ENCODE peak calls at places on chromosomes 5 and 9, in eight cellular contexts. One of them, this sample, is unnamed.

GRCh38 chr9:89760123-89760522 is 155.3 kb downstream of the GADD45G start:
- DNase-seq in stimulated activated naive B cell treated with anti-CD40 and anti-IgM and Interleukin-4, amounts not matched to agents 10 μg/mL and 1 μg/mL and 100 μg/mL, for 72 hours: no peak
- DNase-seq in HuH-7: no peak
- DNase-seq in MCF 10A: no peak
- DNase-seq in kidney tubule cell: no peak
- DNase-seq in fibroblast of pulmonary artery: no peak
- DNase-seq in DMS79: no peak
- DNase-seq in T47D: no peak
- DNase-seq in this sample: no peak

GRCh38 chr9:72149231-72149975 is at the start of gene GDA:
- DNase-seq in stimulated activated naive B cell treated with anti-CD40 and anti-IgM and Interleukin-4, amounts not matched to agents 10 μg/mL and 1 μg/mL and 100 μg/mL, for 72 hours: peak; percentile 11
- DNase-seq in kidney tubule cell: peak; percentile 55
- DNase-seq in DMS79: no peak
- DNase-seq in MCF 10A: peak; percentile 45
- DNase-seq in T47D: no peak
- DNase-seq in fibroblast of pulmonary artery: no peak
- DNase-seq in HuH-7: peak; percentile 53
- DNase-seq in this sample: peak; percentile 78

GRCh38 chr5:95238560-95239325 is 46.2 kb downstream of the MCTP1 start:
- DNase-seq in fibroblast of pulmonary artery: peak; percentile 37
- DNase-seq in kidney tubule cell: peak; percentile 11
- DNase-seq in HuH-7: no peak
- DNase-seq in stimulated activated naive B cell treated with anti-CD40 and anti-IgM and Interleukin-4, amounts not matched to agents 10 μg/mL and 1 μg/mL and 100 μg/mL, for 72 hours: no peak
- DNase-seq in DMS79: no peak
- DNase-seq in MCF 10A: peak; percentile 55
- DNase-seq in T47D: peak; percentile 51
- DNase-seq in this sample: peak; percentile 50

GRCh38 chr5:76402880-76403712 is at the start of gene IQGAP2:
- DNase-seq in kidney tubule cell: peak; percentile 64
- DNase-seq in T47D: peak; percentile 65
- DNase-seq in fibroblast of pulmonary artery: peak; percentile 52
- DNase-seq in stimulated activated naive B cell treated with anti-CD40 and anti-IgM and Interleukin-4, amounts not matched to agents 10 μg/mL and 1 μg/mL and 100 μg/mL, for 72 hours: peak; percentile 84
- DNase-seq in DMS79: no peak
- DNase-seq in HuH-7: peak; percentile 87
- DNase-seq in MCF 10A: peak; percentile 67
- DNase-seq in this sample: peak; percentile 83

GRCh38 chr5:60325870-60326269 is 374.1 kb downstream of the DEPDC1B start:
- DNase-seq in T47D: no peak
- DNase-seq in fibroblast of pulmonary artery: no peak
- DNase-seq in HuH-7: no peak
- DNase-seq in stimulated activated naive B cell treated with anti-CD40 and anti-IgM and Interleukin-4, amounts not matched to agents 10 μg/mL and 1 μg/mL and 100 μg/mL, for 72 hours: no peak
- DNase-seq in kidney tubule cell: no peak
- DNase-seq in MCF 10A: no peak
- DNase-seq in DMS79: no peak
- DNase-seq in this sample: no peak

GRCh38 chr9:16426716-16427115 is 443.8 kb downstream of the BNC2 start:
- DNase-seq in stimulated activated naive B cell treated with anti-CD40 and anti-IgM and Interleukin-4, amounts not matched to agents 10 μg/mL and 1 μg/mL and 100 μg/mL, for 72 hours: no peak
- DNase-seq in T47D: no peak
- DNase-seq in MCF 10A: no peak
- DNase-seq in fibroblast of pulmonary artery: no peak
- DNase-seq in DMS79: no peak
- DNase-seq in HuH-7: no peak
- DNase-seq in kidney tubule cell: no peak
- DNase-seq in this sample: no peak

GRCh38 chr9:19998153-19998552 is 209.3 kb upstream of the SLC24A2 start:
- DNase-seq in T47D: no peak
- DNase-seq in HuH-7: no peak
- DNase-seq in DMS79: no peak
- DNase-seq in kidney tubule cell: peak; percentile 83
- DNase-seq in stimulated activated naive B cell treated with anti-CD40 and anti-IgM and Interleukin-4, amounts not matched to agents 10 μg/mL and 1 μg/mL and 100 μg/mL, for 72 hours: no peak
- DNase-seq in fibroblast of pulmonary artery: peak; percentile 60
- DNase-seq in MCF 10A: no peak
- DNase-seq in this sample: peak; percentile 24

GRCh38 chr5:172715421-172715780 is 55.6 kb downstream of the DUSP1 start:
- DNase-seq in DMS79: no peak
- DNase-seq in fibroblast of pulmonary artery: no peak
- DNase-seq in T47D: no peak
- DNase-seq in kidney tubule cell: no peak
- DNase-seq in MCF 10A: no peak
- DNase-seq in HuH-7: no peak
- DNase-seq in stimulated activated naive B cell treated with anti-CD40 and anti-IgM and Interleukin-4, amounts not matched to agents 10 μg/mL and 1 μg/mL and 100 μg/mL, for 72 hours: no peak
- DNase-seq in this sample: no peak

GRCh38 chr9:137619240-137620090 is 660 bp downstream of the EHMT1 start:
- DNase-seq in fibroblast of pulmonary artery: peak; percentile 57
- DNase-seq in DMS79: peak; percentile 26
- DNase-seq in kidney tubule cell: peak; percentile 48
- DNase-seq in stimulated activated naive B cell treated with anti-CD40 and anti-IgM and Interleukin-4, amounts not matched to agents 10 μg/mL and 1 μg/mL and 100 μg/mL, for 72 hours: peak; percentile 44
- DNase-seq in T47D: peak; percentile 66
- DNase-seq in MCF 10A: peak; percentile 39
- DNase-seq in HuH-7: peak; percentile 65
- DNase-seq in this sample: peak; percentile 65

This sample was measured in DMS53.